ENCODE peak calls at places on chromosome 11, in five cellular contexts. One of them, this sample, is unnamed.

GRCh38 chr11:13970986-13971385 is 8.5 kb downstream of the SPON1 start:
- DNase-seq in Peyer's patch: peak; percentile 75
- DNase-seq in GM23338: peak; percentile 59
- DNase-seq in psoas muscle: no peak
- DNase-seq in transverse colon: peak; percentile 69
- DNase-seq in this sample: no peak

GRCh38 chr11:130904380-130904779 is 11.9 kb downstream of the SNX19 start:
- DNase-seq in Peyer's patch: no peak
- DNase-seq in psoas muscle: no peak
- DNase-seq in GM23338: peak; percentile 39
- DNase-seq in transverse colon: no peak
- DNase-seq in this sample: no peak

GRCh38 chr11:13051257-13051656 is 42.1 kb downstream of the RASSF10 start:
- DNase-seq in Peyer's patch: no peak
- DNase-seq in psoas muscle: no peak
- DNase-seq in transverse colon: no peak
- DNase-seq in GM23338: no peak
- DNase-seq in this sample: no peak

GRCh38 chr11:16776716-16777115 is 38.3 kb downstream of the C11orf58 start:
- DNase-seq in Peyer's patch: no peak
- DNase-seq in psoas muscle: no peak
- DNase-seq in GM23338: no peak
- DNase-seq in transverse colon: no peak
- DNase-seq in this sample: peak; percentile 76

GRCh38 chr11:15688351-15688792 is 573.6 kb downstream of the INSC start:
- DNase-seq in psoas muscle: peak; percentile 29
- DNase-seq in GM23338: no peak
- DNase-seq in transverse colon: no peak
- DNase-seq in Peyer's patch: no peak
- DNase-seq in this sample: no peak

GRCh38 chr11:33542921-33543320 is 157.7 kb downstream of the C11orf91 start:
- DNase-seq in GM23338: peak; percentile 77
- DNase-seq in psoas muscle: peak; percentile 37
- DNase-seq in transverse colon: peak; percentile 44
- DNase-seq in Peyer's patch: no peak
- DNase-seq in this sample: peak; percentile 46

GRCh38 chr11:45754261-45754709 is 50.7 kb upstream of the SLC35C1 start:
- DNase-seq in psoas muscle: no peak
- DNase-seq in transverse colon: no peak
- DNase-seq in GM23338: peak; percentile 11
- DNase-seq in Peyer's patch: no peak
- DNase-seq in this sample: no peak

GRCh38 chr11:118051136-118051610 is 25.7 kb upstream of the TMPRSS4 start:
- DNase-seq in Peyer's patch: no peak
- DNase-seq in psoas muscle: no peak
- DNase-seq in GM23338: no peak
- DNase-seq in transverse colon: no peak
- DNase-seq in this sample: no peak

GRCh38 chr11:15396778-15397177 is 282.1 kb downstream of the INSC start:
- DNase-seq in GM23338: no peak
- DNase-seq in psoas muscle: no peak
- DNase-seq in transverse colon: no peak
- DNase-seq in Peyer's patch: no peak
- DNase-seq in this sample: no peak

GRCh38 chr11:18384157-18384641 is 10.2 kb upstream of the LDHA start:
- DNase-seq in Peyer's patch: peak; percentile 74
- DNase-seq in GM23338: no peak
- DNase-seq in transverse colon: peak; percentile 85
- DNase-seq in psoas muscle: peak; percentile 64
- DNase-seq in this sample: peak; percentile 98

GRCh38 chr11:124801014-124801413 is 808 bp upstream of the MSANTD2 start:
- DNase-seq in psoas muscle: no peak
- DNase-seq in Peyer's patch: no peak
- DNase-seq in transverse colon: no peak
- DNase-seq in GM23338: no peak
- DNase-seq in this sample: peak; percentile 42

GRCh38 chr11:117197006-117197405 is 2.2 kb upstream of the TAGLN start:
- DNase-seq in transverse colon: no peak
- DNase-seq in Peyer's patch: no peak
- DNase-seq in psoas muscle: no peak
- DNase-seq in GM23338: no peak
- DNase-seq in this sample: no peak

GRCh38 chr11:134388590-134388989 is 23.5 kb downstream of the B3GAT1 start:
- DNase-seq in Peyer's patch: no peak
- DNase-seq in transverse colon: no peak
- DNase-seq in psoas muscle: no peak
- DNase-seq in GM23338: no peak
- DNase-seq in this sample: no peak

GRCh38 chr11:46322759-46323158 is 24.5 kb upstream of the DGKZ start:
- DNase-seq in transverse colon: no peak
- DNase-seq in GM23338: peak; percentile 85
- DNase-seq in Peyer's patch: no peak
- DNase-seq in psoas muscle: no peak
- DNase-seq in this sample: peak; percentile 46

GRCh38 chr11:77147668-77148321 is 19.7 kb downstream of the MYO7A start:
- DNase-seq in psoas muscle: no peak
- DNase-seq in transverse colon: peak; percentile 46
- DNase-seq in GM23338: peak; percentile 81
- DNase-seq in Peyer's patch: peak; percentile 72
- DNase-seq in this sample: no peak

GRCh38 chr11:789951-790350 is at the start of gene CEND1:
- DNase-seq in Peyer's patch: no peak
- DNase-seq in GM23338: peak; percentile 79
- DNase-seq in psoas muscle: peak; percentile 45
- DNase-seq in transverse colon: no peak
- DNase-seq in this sample: peak; percentile 41

GRCh38 chr11:113952070-113952469 is 22.8 kb upstream of the HTR3A start:
- DNase-seq in transverse colon: no peak
- DNase-seq in psoas muscle: no peak
- DNase-seq in Peyer's patch: no peak
- DNase-seq in GM23338: no peak
- DNase-seq in this sample: no peak

GRCh38 chr11:284081-285020 is 4.6 kb upstream of the PGGHG start:
- DNase-seq in psoas muscle: no peak
- DNase-seq in transverse colon: no peak
- DNase-seq in GM23338: no peak
- DNase-seq in Peyer's patch: peak; percentile 57
- DNase-seq in this sample: no peak

GRCh38 chr11:110075087-110075821 is 17.9 kb upstream of the ZC3H12C start:
- DNase-seq in Peyer's patch: peak; percentile 58
- DNase-seq in transverse colon: no peak
- DNase-seq in GM23338: no peak
- DNase-seq in psoas muscle: no peak
- DNase-seq in this sample: peak; percentile 21
- H3K4me3 ChIP-seq in Peyer's patch: no peak overlapping the region
- H3K4me3 ChIP-seq in transverse colon: no peak overlapping the region
- H3K4me3 ChIP-seq in GM23338: peak overlapping the region; percentile 22
- H3K4me3 ChIP-seq in psoas muscle: no peak overlapping the region
- H3K4me3 ChIP-seq in this sample: no peak overlapping the region

GRCh38 chr11:95922099-95922498 is 1.8 kb downstream of the MTMR2 start:
- DNase-seq in transverse colon: no peak
- DNase-seq in Peyer's patch: no peak
- DNase-seq in GM23338: no peak
- DNase-seq in psoas muscle: no peak
- DNase-seq in this sample: no peak
- TF ChIP-seq CTCF in transverse colon: no peak
- TF ChIP-seq CTCF in Peyer's patch: no peak
- TF ChIP-seq CTCF in GM23338: no peak
- TF ChIP-seq CTCF in psoas muscle: no peak
- TF ChIP-seq CTCF in this sample: no peak

GRCh38 chr11:120432056-120433018 is 79.2 kb upstream of the GRIK4 start:
- DNase-seq in GM23338: no peak
- DNase-seq in psoas muscle: no peak
- DNase-seq in transverse colon: no peak
- DNase-seq in Peyer's patch: no peak
- DNase-seq in this sample: peak; percentile 99
- H3K4me3 ChIP-seq in GM23338: no peak overlapping the region
- H3K4me3 ChIP-seq in psoas muscle: peak overlapping the region; percentile 33
- H3K4me3 ChIP-seq in transverse colon: no peak overlapping the region
- H3K4me3 ChIP-seq in Peyer's patch: no peak overlapping the region
- H3K4me3 ChIP-seq in this sample: peak overlapping the region; percentile 16

GRCh38 chr11:121429556-121429955 is 22.6 kb upstream of the SORL1 start:
- DNase-seq in GM23338: no peak
- DNase-seq in Peyer's patch: no peak
- DNase-seq in psoas muscle: no peak
- DNase-seq in transverse colon: no peak
- DNase-seq in this sample: no peak

GRCh38 chr11:121425818-121426217 is 26.3 kb upstream of the SORL1 start:
- DNase-seq in Peyer's patch: no peak
- DNase-seq in transverse colon: no peak
- DNase-seq in GM23338: no peak
- DNase-seq in psoas muscle: no peak
- DNase-seq in this sample: no peak

GRCh38 chr11:121431820-121432526 is 20.1 kb upstream of the SORL1 start:
- DNase-seq in Peyer's patch: no peak
- DNase-seq in psoas muscle: no peak
- DNase-seq in GM23338: no peak
- DNase-seq in transverse colon: no peak
- DNase-seq in this sample: no peak

GRCh38 chr11:121422675-121423074 is 29.4 kb upstream of the SORL1 start:
- DNase-seq in psoas muscle: no peak
- DNase-seq in transverse colon: no peak
- DNase-seq in Peyer's patch: no peak
- DNase-seq in GM23338: no peak
- DNase-seq in this sample: no peak

DNA sequence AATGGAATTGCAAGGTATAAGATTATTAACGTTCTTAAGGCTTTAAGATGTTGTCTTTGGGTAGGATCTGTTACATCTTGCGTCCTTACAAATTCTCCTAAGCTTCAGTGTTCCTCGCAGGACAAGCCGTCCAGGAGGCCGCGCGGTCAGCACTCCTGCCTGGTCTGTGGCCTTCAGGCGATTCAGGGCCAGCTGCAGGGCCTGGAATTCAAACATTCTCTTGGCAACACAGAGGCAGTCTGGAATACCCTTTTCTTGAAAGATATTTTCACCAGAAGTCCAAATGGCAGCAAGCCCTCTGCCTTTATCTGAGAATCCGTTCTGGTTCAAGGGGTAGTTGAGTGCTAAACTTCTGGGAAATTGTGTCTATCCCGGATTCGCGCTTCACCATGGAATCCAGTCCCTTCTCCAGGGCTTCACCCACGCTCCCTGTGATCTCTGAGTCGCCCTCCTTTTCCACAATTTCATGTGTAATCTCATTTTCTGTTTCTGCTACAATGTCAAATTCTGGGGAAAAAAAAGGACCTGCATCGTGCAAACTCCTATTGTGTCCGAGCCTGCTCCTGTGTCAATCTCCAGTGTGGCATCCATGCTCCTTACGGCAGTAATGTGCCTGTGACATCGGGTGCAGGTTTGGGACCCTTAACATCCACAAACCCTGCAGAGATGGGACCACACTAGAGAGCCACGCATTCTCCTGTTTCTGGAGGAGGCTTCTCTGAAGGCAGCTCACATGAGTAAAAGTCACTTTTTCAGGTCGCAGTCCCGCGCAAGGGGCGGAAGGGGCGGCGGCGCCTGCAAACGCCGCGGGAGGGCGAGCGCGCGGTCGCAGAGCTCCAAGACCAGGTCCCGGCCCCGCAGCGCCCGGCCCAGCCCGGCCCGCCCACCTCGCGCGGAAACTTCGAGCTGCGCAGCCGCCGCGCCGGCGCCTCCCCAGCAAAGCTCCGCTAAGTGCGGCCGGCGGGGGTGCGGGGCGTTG is 25.3 kb upstream of the SORL1 start:
- DNase-seq in Peyer's patch: peak; percentile 75
- DNase-seq in psoas muscle: peak; percentile 43
- DNase-seq in transverse colon: peak; percentile 56
- DNase-seq in GM23338: peak; percentile 80
- DNase-seq in this sample: no peak
- TF ChIP-seq CTCF in Peyer's patch: peak; percentile 28
- TF ChIP-seq CTCF in psoas muscle: no peak
- TF ChIP-seq CTCF in transverse colon: no peak
- TF ChIP-seq CTCF in GM23338: no peak
- TF ChIP-seq CTCF in this sample: no peak

GRCh38 chr11:73157141-73158010 is 15.3 kb upstream of the FCHSD2 start:
- DNase-seq in GM23338: no peak
- DNase-seq in psoas muscle: peak; percentile 49
- DNase-seq in Peyer's patch: no peak
- DNase-seq in transverse colon: peak; percentile 35
- DNase-seq in this sample: peak; percentile 73
- H3K4me3 ChIP-seq in GM23338: no peak overlapping the region
- H3K4me3 ChIP-seq in psoas muscle: no peak overlapping the region
- H3K4me3 ChIP-seq in Peyer's patch: no peak overlapping the region
- H3K4me3 ChIP-seq in transverse colon: no peak overlapping the region
- H3K4me3 ChIP-seq in this sample: no peak overlapping the region

GRCh38 chr11:112581747-112582146 is 321.1 kb upstream of the PLET1 start:
- DNase-seq in psoas muscle: no peak
- DNase-seq in transverse colon: no peak
- DNase-seq in GM23338: no peak
- DNase-seq in Peyer's patch: no peak
- DNase-seq in this sample: no peak

GRCh38 chr11:112583246-112583893 is 322.7 kb upstream of the PLET1 start:
- DNase-seq in transverse colon: no peak
- DNase-seq in Peyer's patch: no peak
- DNase-seq in GM23338: no peak
- DNase-seq in psoas muscle: no peak
- DNase-seq in this sample: no peak

GRCh38 chr11:112582366-112582765 is 321.7 kb upstream of the PLET1 start:
- DNase-seq in GM23338: no peak
- DNase-seq in transverse colon: no peak
- DNase-seq in Peyer's patch: no peak
- DNase-seq in psoas muscle: no peak
- DNase-seq in this sample: no peak

GRCh38 chr11:112587664-112588063 is 327.0 kb upstream of the PLET1 start:
- DNase-seq in transverse colon: no peak
- DNase-seq in Peyer's patch: no peak
- DNase-seq in psoas muscle: no peak
- DNase-seq in GM23338: no peak
- DNase-seq in this sample: no peak

GRCh38 chr11:112584674-112585073 is 324.0 kb upstream of the PLET1 start:
- DNase-seq in psoas muscle: no peak
- DNase-seq in transverse colon: no peak
- DNase-seq in GM23338: peak; percentile 71
- DNase-seq in Peyer's patch: no peak
- DNase-seq in this sample: no peak
- TF ChIP-seq CTCF in psoas muscle: peak; percentile 8
- TF ChIP-seq CTCF in transverse colon: no peak
- TF ChIP-seq CTCF in GM23338: peak; percentile 56
- TF ChIP-seq CTCF in Peyer's patch: peak; percentile 5
- TF ChIP-seq CTCF in this sample: peak; percentile 4

GRCh38 chr11:23866641-23867040 is 630.2 kb upstream of the LUZP2 start:
- DNase-seq in psoas muscle: no peak
- DNase-seq in GM23338: no peak
- DNase-seq in transverse colon: no peak
- DNase-seq in Peyer's patch: no peak
- DNase-seq in this sample: no peak
- H3K4me3 ChIP-seq in psoas muscle: no peak overlapping the region
- H3K4me3 ChIP-seq in GM23338: no peak overlapping the region
- H3K4me3 ChIP-seq in transverse colon: no peak overlapping the region
- H3K4me3 ChIP-seq in Peyer's patch: no peak overlapping the region
- H3K4me3 ChIP-seq in this sample: no peak overlapping the region

This sample was measured in AG10803.